ENCODE peak calls at places on chromosome 10, in four cellular contexts. One of them, this sample, is unnamed.

GRCh38 chr10:986137-986825 is 2.0 kb upstream of the GTPBP4 start:
- DNase-seq in activated CD8-positive, alpha-beta T cell treated with anti-CD3 and anti-CD28 coated beads for 36 hours: peak
- DNase-seq in choroid plexus epithelial cell: peak
- DNase-seq in uterus: no peak
- DNase-seq in this sample: no peak

GRCh38 chr10:101485681-101486554 is 102.1 kb downstream of the POLL start:
- DNase-seq in activated CD8-positive, alpha-beta T cell treated with anti-CD3 and anti-CD28 coated beads for 36 hours: no peak
- DNase-seq in choroid plexus epithelial cell: peak
- DNase-seq in uterus: peak
- DNase-seq in this sample: peak

GRCh38 chr10:113704637-113705343 is 25.1 kb downstream of the CASP7 start:
- DNase-seq in activated CD8-positive, alpha-beta T cell treated with anti-CD3 and anti-CD28 coated beads for 36 hours: peak
- DNase-seq in choroid plexus epithelial cell: peak
- DNase-seq in uterus: no peak
- DNase-seq in this sample: peak

GRCh38 chr10:95832216-95833037 is 75.3 kb upstream of the CC2D2B start:
- DNase-seq in activated CD8-positive, alpha-beta T cell treated with anti-CD3 and anti-CD28 coated beads for 36 hours: peak
- DNase-seq in choroid plexus epithelial cell: no peak
- DNase-seq in uterus: no peak
- DNase-seq in this sample: no peak

GRCh38 chr10:6701289-6701688 is 121.2 kb upstream of the PRKCQ start:
- DNase-seq in activated CD8-positive, alpha-beta T cell treated with anti-CD3 and anti-CD28 coated beads for 36 hours: peak
- DNase-seq in choroid plexus epithelial cell: peak
- DNase-seq in uterus: no peak
- DNase-seq in this sample: no peak

GRCh38 chr10:109956454-109957091 is 33.3 kb upstream of the XPNPEP1 start:
- DNase-seq in activated CD8-positive, alpha-beta T cell treated with anti-CD3 and anti-CD28 coated beads for 36 hours: peak
- DNase-seq in choroid plexus epithelial cell: peak
- DNase-seq in uterus: no peak
- DNase-seq in this sample: peak

GRCh38 chr10:127910464-127910770 is 3.5 kb downstream of the PTPRE start:
- DNase-seq in activated CD8-positive, alpha-beta T cell treated with anti-CD3 and anti-CD28 coated beads for 36 hours: no peak
- DNase-seq in choroid plexus epithelial cell: peak
- DNase-seq in uterus: no peak
- DNase-seq in this sample: no peak

GRCh38 chr10:24382979-24383663 is 174.2 kb downstream of the KIAA1217 start:
- DNase-seq in activated CD8-positive, alpha-beta T cell treated with anti-CD3 and anti-CD28 coated beads for 36 hours: no peak
- DNase-seq in choroid plexus epithelial cell: no peak
- DNase-seq in uterus: no peak
- DNase-seq in this sample: no peak

GRCh38 chr10:110918633-110919348 is at the start of gene BBIP1:
- DNase-seq in activated CD8-positive, alpha-beta T cell treated with anti-CD3 and anti-CD28 coated beads for 36 hours: no peak
- DNase-seq in choroid plexus epithelial cell: peak
- DNase-seq in uterus: no peak
- DNase-seq in this sample: peak

GRCh38 chr10:121070257-121070656 is 219.1 kb downstream of the WDR11 start:
- DNase-seq in activated CD8-positive, alpha-beta T cell treated with anti-CD3 and anti-CD28 coated beads for 36 hours: no peak
- DNase-seq in choroid plexus epithelial cell: peak
- DNase-seq in uterus: no peak
- DNase-seq in this sample: no peak

GRCh38 chr10:77041636-77042258 is 595.9 kb downstream of the KCNMA1 start:
- DNase-seq in activated CD8-positive, alpha-beta T cell treated with anti-CD3 and anti-CD28 coated beads for 36 hours: peak
- DNase-seq in choroid plexus epithelial cell: peak
- DNase-seq in uterus: no peak
- DNase-seq in this sample: no peak

GRCh38 chr10:88594482-88594881 is 7.9 kb downstream of the LIPJ start:
- DNase-seq in activated CD8-positive, alpha-beta T cell treated with anti-CD3 and anti-CD28 coated beads for 36 hours: no peak
- DNase-seq in choroid plexus epithelial cell: no peak
- DNase-seq in uterus: no peak
- DNase-seq in this sample: no peak

GRCh38 chr10:5540080-5540479 is 15.3 kb downstream of the CALML3 start:
- DNase-seq in activated CD8-positive, alpha-beta T cell treated with anti-CD3 and anti-CD28 coated beads for 36 hours: no peak
- DNase-seq in choroid plexus epithelial cell: no peak
- DNase-seq in uterus: peak
- DNase-seq in this sample: no peak

GRCh38 chr10:102918817-102919236 is 733 bp downstream of the CNNM2 start:
- DNase-seq in activated CD8-positive, alpha-beta T cell treated with anti-CD3 and anti-CD28 coated beads for 36 hours: peak
- DNase-seq in choroid plexus epithelial cell: no peak
- DNase-seq in uterus: peak
- DNase-seq in this sample: no peak

GRCh38 chr10:90125966-90126600 is 424.7 kb downstream of the KIF20B start:
- DNase-seq in activated CD8-positive, alpha-beta T cell treated with anti-CD3 and anti-CD28 coated beads for 36 hours: no peak
- DNase-seq in choroid plexus epithelial cell: peak
- DNase-seq in uterus: no peak
- DNase-seq in this sample: peak

GRCh38 chr10:18737841-18738240 is 78.6 kb downstream of the ARL5B start:
- DNase-seq in activated CD8-positive, alpha-beta T cell treated with anti-CD3 and anti-CD28 coated beads for 36 hours: no peak
- DNase-seq in choroid plexus epithelial cell: peak
- DNase-seq in uterus: no peak
- DNase-seq in this sample: no peak

GRCh38 chr10:114714281-114714741 is 56.2 kb upstream of the ABLIM1 start:
- DNase-seq in activated CD8-positive, alpha-beta T cell treated with anti-CD3 and anti-CD28 coated beads for 36 hours: no peak
- DNase-seq in choroid plexus epithelial cell: peak
- DNase-seq in uterus: no peak
- DNase-seq in this sample: peak

GRCh38 chr10:69795242-69795934 is 6.3 kb upstream of the COL13A1 start:
- DNase-seq in activated CD8-positive, alpha-beta T cell treated with anti-CD3 and anti-CD28 coated beads for 36 hours: no peak
- DNase-seq in choroid plexus epithelial cell: no peak
- DNase-seq in uterus: no peak
- DNase-seq in this sample: no peak

GRCh38 chr10:104293781-104294321 is 24.9 kb downstream of the GSTO2 start:
- DNase-seq in activated CD8-positive, alpha-beta T cell treated with anti-CD3 and anti-CD28 coated beads for 36 hours: no peak
- DNase-seq in choroid plexus epithelial cell: peak
- DNase-seq in uterus: no peak
- DNase-seq in this sample: no peak

GRCh38 chr10:67487199-67487598 is 208.8 kb downstream of the CTNNA3 start:
- DNase-seq in activated CD8-positive, alpha-beta T cell treated with anti-CD3 and anti-CD28 coated beads for 36 hours: peak
- DNase-seq in choroid plexus epithelial cell: no peak
- DNase-seq in uterus: no peak
- DNase-seq in this sample: no peak

GRCh38 chr10:11489591-11489990 is 121.9 kb downstream of the USP6NL start:
- DNase-seq in activated CD8-positive, alpha-beta T cell treated with anti-CD3 and anti-CD28 coated beads for 36 hours: no peak
- DNase-seq in choroid plexus epithelial cell: no peak
- DNase-seq in uterus: no peak
- DNase-seq in this sample: no peak

GRCh38 chr10:32413513-32413912 is 32.4 kb upstream of the CCDC7 start:
- DNase-seq in activated CD8-positive, alpha-beta T cell treated with anti-CD3 and anti-CD28 coated beads for 36 hours: peak
- DNase-seq in choroid plexus epithelial cell: peak
- DNase-seq in uterus: no peak
- DNase-seq in this sample: no peak

GRCh38 chr10:86222687-86223086 is 143.9 kb downstream of the GRID1 start:
- DNase-seq in activated CD8-positive, alpha-beta T cell treated with anti-CD3 and anti-CD28 coated beads for 36 hours: no peak
- DNase-seq in choroid plexus epithelial cell: no peak
- DNase-seq in uterus: no peak
- DNase-seq in this sample: no peak

GRCh38 chr10:128572696-128573095 is 446.5 kb upstream of the MKI67 start:
- DNase-seq in activated CD8-positive, alpha-beta T cell treated with anti-CD3 and anti-CD28 coated beads for 36 hours: no peak
- DNase-seq in choroid plexus epithelial cell: no peak
- DNase-seq in uterus: no peak
- DNase-seq in this sample: no peak

GRCh38 chr10:54159924-54160323 is 641.1 kb downstream of the PCDH15 start:
- DNase-seq in activated CD8-positive, alpha-beta T cell treated with anti-CD3 and anti-CD28 coated beads for 36 hours: no peak
- DNase-seq in choroid plexus epithelial cell: no peak
- DNase-seq in uterus: no peak
- DNase-seq in this sample: no peak

GRCh38 chr10:102777696-102778530 is 34.2 kb downstream of the WBP1L start:
- DNase-seq in activated CD8-positive, alpha-beta T cell treated with anti-CD3 and anti-CD28 coated beads for 36 hours: no peak
- DNase-seq in choroid plexus epithelial cell: peak
- DNase-seq in uterus: no peak
- DNase-seq in this sample: no peak

GRCh38 chr10:132882481-132882951 is 59.9 kb downstream of the CFAP46 start:
- DNase-seq in activated CD8-positive, alpha-beta T cell treated with anti-CD3 and anti-CD28 coated beads for 36 hours: no peak
- DNase-seq in choroid plexus epithelial cell: no peak
- DNase-seq in uterus: no peak
- DNase-seq in this sample: no peak

GRCh38 chr10:128660726-128661125 is 534.5 kb upstream of the MKI67 start:
- DNase-seq in activated CD8-positive, alpha-beta T cell treated with anti-CD3 and anti-CD28 coated beads for 36 hours: no peak
- DNase-seq in choroid plexus epithelial cell: no peak
- DNase-seq in uterus: no peak
- DNase-seq in this sample: no peak

GRCh38 chr10:28530751-28531150 is 2.2 kb upstream of the WAC start:
- DNase-seq in activated CD8-positive, alpha-beta T cell treated with anti-CD3 and anti-CD28 coated beads for 36 hours: no peak
- DNase-seq in choroid plexus epithelial cell: no peak
- DNase-seq in uterus: no peak
- DNase-seq in this sample: no peak

GRCh38 chr10:104680467-104681401 is 39.6 kb downstream of the SORCS3 start:
- DNase-seq in activated CD8-positive, alpha-beta T cell treated with anti-CD3 and anti-CD28 coated beads for 36 hours: no peak
- DNase-seq in choroid plexus epithelial cell: no peak
- DNase-seq in uterus: peak
- DNase-seq in this sample: peak

GRCh38 chr10:62268399-62269076 is at the start of gene RTKN2:
- DNase-seq in activated CD8-positive, alpha-beta T cell treated with anti-CD3 and anti-CD28 coated beads for 36 hours: peak
- DNase-seq in choroid plexus epithelial cell: peak
- DNase-seq in uterus: peak
- DNase-seq in this sample: peak

GRCh38 chr10:78171633-78172032 is 138.0 kb downstream of the RPS24 start:
- DNase-seq in activated CD8-positive, alpha-beta T cell treated with anti-CD3 and anti-CD28 coated beads for 36 hours: no peak
- DNase-seq in choroid plexus epithelial cell: no peak
- DNase-seq in uterus: no peak
- DNase-seq in this sample: no peak

GRCh38 chr10:84541289-84541637 is 212.9 kb downstream of the CCSER2 start:
- DNase-seq in activated CD8-positive, alpha-beta T cell treated with anti-CD3 and anti-CD28 coated beads for 36 hours: no peak
- DNase-seq in choroid plexus epithelial cell: peak
- DNase-seq in uterus: no peak
- DNase-seq in this sample: no peak

GRCh38 chr10:49617281-49618020 is 3.6 kb downstream of the CHAT start:
- DNase-seq in activated CD8-positive, alpha-beta T cell treated with anti-CD3 and anti-CD28 coated beads for 36 hours: no peak
- DNase-seq in choroid plexus epithelial cell: no peak
- DNase-seq in uterus: no peak
- DNase-seq in this sample: no peak

GRCh38 chr10:61592581-61592980 is 70.1 kb upstream of the CABCOCO1 start:
- DNase-seq in activated CD8-positive, alpha-beta T cell treated with anti-CD3 and anti-CD28 coated beads for 36 hours: peak
- DNase-seq in choroid plexus epithelial cell: peak
- DNase-seq in uterus: no peak
- DNase-seq in this sample: no peak

GRCh38 chr10:18149401-18149800 is 9.2 kb downstream of the CACNB2 start:
- DNase-seq in activated CD8-positive, alpha-beta T cell treated with anti-CD3 and anti-CD28 coated beads for 36 hours: no peak
- DNase-seq in choroid plexus epithelial cell: no peak
- DNase-seq in uterus: no peak
- DNase-seq in this sample: no peak

GRCh38 chr10:68604441-68604840 is 44.3 kb downstream of the TET1 start:
- DNase-seq in activated CD8-positive, alpha-beta T cell treated with anti-CD3 and anti-CD28 coated beads for 36 hours: no peak
- DNase-seq in choroid plexus epithelial cell: peak
- DNase-seq in uterus: no peak
- DNase-seq in this sample: no peak

GRCh38 chr10:17848646-17849045 is 39.5 kb downstream of the MRC1 start:
- DNase-seq in activated CD8-positive, alpha-beta T cell treated with anti-CD3 and anti-CD28 coated beads for 36 hours: no peak
- DNase-seq in choroid plexus epithelial cell: no peak
- DNase-seq in uterus: no peak
- DNase-seq in this sample: no peak